ENCODE peak calls at places on chromosomes 12 and 14, in four cellular contexts. One of them, this sample, is unnamed.

GRCh38 chr14:50530794-50531193 is 1.6 kb downstream of the MAP4K5 start:
- DNase-seq in AG10803: no peak
- DNase-seq in tibial artery: no peak
- DNase-seq in GM23338: no peak
- DNase-seq in this sample: no peak

GRCh38 chr14:61531741-61532505 is 163.4 kb upstream of the HIF1A start:
- DNase-seq in tibial artery: no peak
- DNase-seq in GM23338: no peak
- DNase-seq in AG10803: no peak
- DNase-seq in this sample: no peak

GRCh38 chr14:105255021-105255507 is 6.7 kb downstream of the BTBD6 start:
- DNase-seq in tibial artery: peak; percentile 55
- DNase-seq in AG10803: peak; percentile 68
- DNase-seq in GM23338: no peak
- DNase-seq in this sample: no peak

GRCh38 chr14:100902295-100902694 is 1.2 kb downstream of the RTL1 start:
- DNase-seq in AG10803: no peak
- DNase-seq in tibial artery: peak; percentile 20
- DNase-seq in GM23338: peak; percentile 71
- DNase-seq in this sample: no peak

GRCh38 chr14:74048291-74048690 is 29.1 kb downstream of the BBOF1 start:
- DNase-seq in tibial artery: no peak
- DNase-seq in AG10803: no peak
- DNase-seq in GM23338: peak; percentile 73
- DNase-seq in this sample: no peak

GRCh38 chr12:100974747-100975146 is 180.2 kb downstream of the ANO4 start:
- DNase-seq in tibial artery: no peak
- DNase-seq in AG10803: no peak
- DNase-seq in GM23338: no peak
- DNase-seq in this sample: no peak

GRCh38 chr12:85016423-85016822 is 19.7 kb downstream of the TSPAN19 start:
- DNase-seq in GM23338: no peak
- DNase-seq in tibial artery: no peak
- DNase-seq in AG10803: peak; percentile 95
- DNase-seq in this sample: no peak

GRCh38 chr14:75972729-75973480 is 8.9 kb downstream of the TGFB3 start:
- DNase-seq in GM23338: peak; percentile 24
- DNase-seq in AG10803: no peak
- DNase-seq in tibial artery: no peak
- DNase-seq in this sample: no peak

GRCh38 chr14:23936084-23936829 is 17.3 kb upstream of the DHRS4 start:
- DNase-seq in GM23338: no peak
- DNase-seq in tibial artery: no peak
- DNase-seq in AG10803: no peak
- DNase-seq in this sample: no peak

GRCh38 chr12:8622681-8623080 is 10.0 kb upstream of the AICDA start:
- DNase-seq in tibial artery: no peak
- DNase-seq in AG10803: no peak
- DNase-seq in GM23338: no peak
- DNase-seq in this sample: no peak

GRCh38 chr12:99960312-99960711 is 24.4 kb downstream of the ANKS1B start:
- DNase-seq in tibial artery: no peak
- DNase-seq in AG10803: no peak
- DNase-seq in GM23338: no peak
- DNase-seq in this sample: no peak

GRCh38 chr12:96452271-96452922 is 37.0 kb upstream of the CFAP54 start:
- DNase-seq in GM23338: no peak
- DNase-seq in AG10803: no peak
- DNase-seq in tibial artery: no peak
- DNase-seq in this sample: no peak

GRCh38 chr14:88695873-88696272 is 96.9 kb downstream of the EML5 start:
- DNase-seq in AG10803: peak; percentile 25
- DNase-seq in tibial artery: no peak
- DNase-seq in GM23338: no peak
- DNase-seq in this sample: no peak

GRCh38 chr14:104746071-104746545 is 6.8 kb upstream of the SIVA1 start:
- DNase-seq in tibial artery: no peak
- DNase-seq in AG10803: no peak
- DNase-seq in GM23338: no peak
- DNase-seq in this sample: peak; percentile 40

GRCh38 chr14:56855891-56856461 is 45.7 kb upstream of the OTX2 start:
- DNase-seq in tibial artery: no peak
- DNase-seq in AG10803: no peak
- DNase-seq in GM23338: peak; percentile 91
- DNase-seq in this sample: no peak

GRCh38 chr12:82124711-82125110 is 233.5 kb downstream of the CCDC59 start:
- DNase-seq in GM23338: no peak
- DNase-seq in tibial artery: no peak
- DNase-seq in AG10803: peak; percentile 39
- DNase-seq in this sample: no peak

GRCh38 chr12:50845021-50845647 is 2.4 kb downstream of the TMPRSS12 start:
- DNase-seq in tibial artery: no peak
- DNase-seq in AG10803: no peak
- DNase-seq in GM23338: no peak
- DNase-seq in this sample: no peak

GRCh38 chr14:98957211-98958047 is 314.6 kb downstream of the BCL11B start:
- DNase-seq in tibial artery: peak; percentile 88
- DNase-seq in AG10803: peak; percentile 92
- DNase-seq in GM23338: no peak
- DNase-seq in this sample: no peak

GRCh38 chr14:77097006-77097688 is 911 bp upstream of the CIPC start:
- DNase-seq in AG10803: peak; percentile 27
- DNase-seq in GM23338: no peak
- DNase-seq in tibial artery: no peak
- DNase-seq in this sample: no peak

GRCh38 chr14:61636792-61637191 is 58.5 kb upstream of the HIF1A start:
- DNase-seq in tibial artery: no peak
- DNase-seq in GM23338: no peak
- DNase-seq in AG10803: no peak
- DNase-seq in this sample: no peak

GRCh38 chr14:51691176-51691575 is 39.5 kb downstream of the FRMD6 start:
- DNase-seq in tibial artery: no peak
- DNase-seq in AG10803: peak; percentile 40
- DNase-seq in GM23338: no peak
- DNase-seq in this sample: no peak

DNA sequence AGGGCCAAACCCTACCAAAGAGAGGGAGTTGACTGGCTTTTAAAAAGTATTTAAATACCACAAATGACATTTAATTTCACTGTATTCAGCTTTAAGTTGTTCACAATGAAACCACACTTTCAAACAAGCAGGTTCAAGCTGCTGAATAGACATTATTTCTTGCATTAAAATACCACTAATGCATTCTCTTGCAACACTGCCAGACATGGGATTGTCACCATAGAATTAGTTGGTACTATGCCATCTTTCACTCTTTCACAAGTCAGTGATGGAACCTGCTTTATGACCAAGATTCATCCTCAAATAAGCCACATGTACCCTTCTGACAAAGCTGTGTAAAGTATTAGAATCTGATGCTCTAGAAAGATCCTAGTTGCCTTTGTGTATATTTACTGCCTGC is 239.4 kb downstream of the PAWR start:
- DNase-seq in GM23338: no peak
- DNase-seq in tibial artery: no peak
- DNase-seq in AG10803: peak; percentile 16
- DNase-seq in this sample: no peak
- H3K4me3 ChIP-seq in GM23338: no peak overlapping the region
- H3K4me3 ChIP-seq in tibial artery: no peak overlapping the region
- H3K4me3 ChIP-seq in AG10803: no peak overlapping the region
- H3K4me3 ChIP-seq in this sample: no peak overlapping the region

GRCh38 chr14:102591944-102592772 is at the start of gene RCOR1:
- DNase-seq in tibial artery: peak; percentile 99
- DNase-seq in GM23338: peak; percentile 98
- DNase-seq in AG10803: peak; percentile 99
- DNase-seq in this sample: peak; percentile 98

GRCh38 chr14:102588821-102589220 is 3.6 kb upstream of the RCOR1 start:
- DNase-seq in GM23338: no peak
- DNase-seq in AG10803: no peak
- DNase-seq in tibial artery: no peak
- DNase-seq in this sample: no peak

GRCh38 chr14:102589761-102590290 is 2.6 kb upstream of the RCOR1 start:
- DNase-seq in AG10803: no peak
- DNase-seq in tibial artery: no peak
- DNase-seq in GM23338: peak; percentile 42
- DNase-seq in this sample: peak; percentile 34

GRCh38 chr14:102591372-102591943 is 991 bp upstream of the RCOR1 start:
- DNase-seq in GM23338: peak; percentile 68
- DNase-seq in AG10803: no peak
- DNase-seq in tibial artery: peak; percentile 72
- DNase-seq in this sample: peak; percentile 80

GRCh38 chr14:102590667-102591099 is 1.8 kb upstream of the RCOR1 start:
- DNase-seq in tibial artery: peak; percentile 70
- DNase-seq in AG10803: no peak
- DNase-seq in GM23338: peak; percentile 84
- DNase-seq in this sample: no peak
- TF ChIP-seq CTCF in tibial artery: no peak
- TF ChIP-seq CTCF in AG10803: peak; percentile 54
- TF ChIP-seq CTCF in GM23338: peak; percentile 69
- TF ChIP-seq CTCF in this sample: peak; percentile 43

GRCh38 chr12:53232641-53233538 is 881 bp upstream of the RARG start:
- DNase-seq in tibial artery: peak; percentile 89
- DNase-seq in GM23338: peak; percentile 63
- DNase-seq in AG10803: peak; percentile 56
- DNase-seq in this sample: peak; percentile 83

GRCh38 chr12:53231859-53232640 is at the start of gene RARG:
- DNase-seq in tibial artery: peak; percentile 93
- DNase-seq in GM23338: peak; percentile 77
- DNase-seq in AG10803: peak; percentile 72
- DNase-seq in this sample: peak; percentile 89

GRCh38 chr12:53229454-53229853 is 2.6 kb downstream of the RARG start:
- DNase-seq in AG10803: no peak
- DNase-seq in tibial artery: peak; percentile 35
- DNase-seq in GM23338: peak; percentile 24
- DNase-seq in this sample: no peak

GRCh38 chr12:53233671-53234091 is 1.7 kb upstream of the RARG start:
- DNase-seq in tibial artery: no peak
- DNase-seq in GM23338: peak; percentile 60
- DNase-seq in AG10803: peak; percentile 60
- DNase-seq in this sample: no peak

GRCh38 chr12:53230971-53231858 is 794 bp downstream of the RARG start:
- DNase-seq in AG10803: no peak
- DNase-seq in tibial artery: no peak
- DNase-seq in GM23338: peak; percentile 9
- DNase-seq in this sample: peak; percentile 29
- H3K4me3 ChIP-seq in AG10803: peak overlapping the region; percentile 84
- H3K4me3 ChIP-seq in tibial artery: peak overlapping the region; percentile 66
- H3K4me3 ChIP-seq in GM23338: peak overlapping the region; percentile 84
- H3K4me3 ChIP-seq in this sample: peak overlapping the region; percentile 63

DNA sequence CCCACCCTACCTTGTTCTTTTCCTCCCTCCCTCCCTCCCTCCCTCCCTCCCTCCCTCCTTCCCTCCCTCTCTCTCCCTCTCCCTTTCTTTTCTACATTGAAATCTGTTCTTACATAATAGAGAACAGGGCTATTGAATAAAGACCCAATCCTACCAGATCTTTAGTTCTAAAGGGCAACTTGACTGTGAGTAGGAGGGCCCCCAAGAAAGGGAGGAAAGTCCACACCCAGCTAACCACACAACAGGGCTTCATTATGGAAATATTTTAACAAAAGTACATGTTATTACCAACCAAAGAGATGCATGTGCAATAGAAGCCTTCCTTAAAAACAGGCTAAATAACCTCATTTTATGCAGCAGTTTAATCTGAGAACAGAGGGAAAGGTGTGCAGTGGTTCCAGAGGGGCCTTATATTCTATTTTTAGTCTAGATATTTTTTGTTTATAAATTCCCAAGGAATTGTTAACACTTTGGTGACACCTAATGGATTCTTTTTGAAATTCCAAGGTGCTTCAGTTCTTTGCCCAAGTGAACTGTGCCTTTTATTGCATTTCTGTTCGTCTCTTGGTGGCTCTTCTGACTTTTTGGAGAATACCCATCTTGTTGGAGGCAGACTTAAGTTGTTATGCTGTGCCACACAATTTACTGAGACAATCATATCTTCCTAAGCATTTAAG is 63.0 kb downstream of the GNS start:
- DNase-seq in AG10803: peak; percentile 41
- DNase-seq in GM23338: no peak
- DNase-seq in tibial artery: no peak
- DNase-seq in this sample: no peak
- TF ChIP-seq CTCF in AG10803: peak; percentile 57
- TF ChIP-seq CTCF in GM23338: peak; percentile 42
- TF ChIP-seq CTCF in tibial artery: peak; percentile 47
- TF ChIP-seq CTCF in this sample: peak; percentile 24

DNA sequence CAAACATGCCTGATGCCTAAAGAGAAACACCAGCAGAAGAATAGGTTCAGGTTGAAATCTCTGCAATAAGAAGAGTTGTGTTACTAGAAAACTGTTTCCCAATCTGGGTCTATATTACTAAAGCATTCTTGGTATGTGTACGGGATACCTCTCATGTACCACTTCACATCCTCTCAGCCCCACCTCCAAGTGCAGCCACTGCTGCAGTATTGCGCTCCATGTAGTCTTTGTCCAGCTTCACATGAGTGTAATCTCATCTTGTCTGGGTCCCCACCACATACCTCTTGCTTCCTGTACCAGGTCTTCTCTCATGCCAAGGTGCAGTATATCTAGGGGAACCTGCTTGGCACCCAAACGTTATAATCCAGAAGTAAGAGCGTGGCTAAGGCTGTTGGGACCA is 187.5 kb upstream of the EEA1 start:
- DNase-seq in tibial artery: no peak
- DNase-seq in AG10803: peak; percentile 40
- DNase-seq in GM23338: no peak
- DNase-seq in this sample: no peak
- H3K4me3 ChIP-seq in tibial artery: no peak overlapping the region
- H3K4me3 ChIP-seq in AG10803: no peak overlapping the region
- H3K4me3 ChIP-seq in GM23338: no peak overlapping the region
- H3K4me3 ChIP-seq in this sample: no peak overlapping the region

GRCh38 chr14:55578511-55578910 is 1.5 kb upstream of the KTN1 start:
- DNase-seq in AG10803: peak; percentile 13
- DNase-seq in GM23338: no peak
- DNase-seq in tibial artery: no peak
- DNase-seq in this sample: no peak
- TF ChIP-seq CTCF in AG10803: no peak
- TF ChIP-seq CTCF in GM23338: no peak
- TF ChIP-seq CTCF in tibial artery: no peak
- TF ChIP-seq CTCF in this sample: no peak

This sample was measured in left lung.